ENCODE peak calls at places on chromosomes 16 and 17, in five cellular contexts. N, K, L, W and D are unnamed samples.

GRCh38 chr17:6638046-6638908 is 2.2 kb downstream of the KIAA0753 start:
- DNase-seq in N (no peak), K (no peak), L (no peak), W (no peak), D (no peak)

GRCh38 chr16:397135-397661 is at the start of gene NME4:
- DNase-seq in N (peak), K (no peak), L (no peak), W (peak), D (no peak)

GRCh38 chr17:55284001-55284884 is 19.5 kb downstream of the HLF start:
- DNase-seq in N (no peak), K (no peak), L (no peak), W (no peak), D (no peak)

GRCh38 chr17:79681101-79681621 is 49.6 kb upstream of the ENPP7 start:
- DNase-seq in N (no peak), K (no peak), L (no peak), W (no peak), D (no peak)

GRCh38 chr17:66383353-66383752 is 80.9 kb downstream of the PRKCA start:
- DNase-seq in N (no peak), K (no peak), L (no peak), W (no peak), D (peak)

GRCh38 chr17:17114592-17115225 is 72.5 kb downstream of the MPRIP start:
- DNase-seq in N (no peak), K (no peak), L (no peak), W (no peak), D (no peak)

GRCh38 chr17:44217738-44218343 is 1.6 kb downstream of the UBTF start:
- DNase-seq in N (no peak), K (no peak), L (no peak), W (no peak), D (no peak)

GRCh38 chr17:34892864-34893263 is 68.4 kb downstream of the CCT6B start:
- DNase-seq in N (peak), K (no peak), L (no peak), W (peak), D (no peak)

GRCh38 chr16:72530434-72530833 is 358.5 kb upstream of the PMFBP1 start:
- DNase-seq in N (peak), K (no peak), L (peak), W (no peak), D (no peak)

GRCh38 chr16:25034916-25035315 is 19.7 kb upstream of the ARHGAP17 start:
- DNase-seq in N (no peak), K (no peak), L (no peak), W (no peak), D (no peak)

GRCh38 chr16:80526418-80527061 is 14.3 kb upstream of the DYNLRB2 start:
- DNase-seq in N (peak), K (peak), L (peak), W (peak), D (peak)

GRCh38 chr16:70577256-70577698 is 53.7 kb downstream of the SF3B3 start:
- DNase-seq in N (no peak), K (no peak), L (peak), W (no peak), D (no peak)

GRCh38 chr17:77882481-77883212 is 75.9 kb upstream of the TNRC6C start:
- DNase-seq in N (no peak), K (no peak), L (peak), W (no peak), D (no peak)
- H3K9ac ChIP-seq in N (no peak), K (no peak), L (no peak), W (no peak), D (no peak)

DNA sequence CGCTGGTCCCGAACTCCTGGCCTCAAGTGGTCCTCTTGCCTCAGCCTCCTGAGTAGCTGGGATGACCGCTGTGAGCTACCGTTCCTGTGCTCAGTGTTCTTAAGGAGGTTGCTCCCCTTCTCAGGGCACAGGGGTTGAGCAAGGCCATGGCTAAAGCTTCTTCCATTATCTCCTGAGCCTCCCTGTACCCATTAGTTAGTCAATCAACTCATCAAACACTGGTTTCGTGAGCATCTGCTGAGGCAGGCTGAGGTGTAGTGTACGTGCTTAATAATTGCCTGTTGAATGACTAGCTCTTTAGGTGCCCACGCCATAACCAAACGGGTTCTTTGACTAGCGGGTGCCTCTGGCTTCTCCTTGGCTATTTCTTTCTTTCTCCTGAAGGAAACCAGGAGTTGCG is 11.7 kb downstream of the SGCA start:
- DNase-seq in N (no peak), K (no peak), L (peak), W (no peak), D (no peak)
- H3K9ac ChIP-seq in N (peak), K (peak), L (no peak), W (peak), D (no peak)

DNA sequence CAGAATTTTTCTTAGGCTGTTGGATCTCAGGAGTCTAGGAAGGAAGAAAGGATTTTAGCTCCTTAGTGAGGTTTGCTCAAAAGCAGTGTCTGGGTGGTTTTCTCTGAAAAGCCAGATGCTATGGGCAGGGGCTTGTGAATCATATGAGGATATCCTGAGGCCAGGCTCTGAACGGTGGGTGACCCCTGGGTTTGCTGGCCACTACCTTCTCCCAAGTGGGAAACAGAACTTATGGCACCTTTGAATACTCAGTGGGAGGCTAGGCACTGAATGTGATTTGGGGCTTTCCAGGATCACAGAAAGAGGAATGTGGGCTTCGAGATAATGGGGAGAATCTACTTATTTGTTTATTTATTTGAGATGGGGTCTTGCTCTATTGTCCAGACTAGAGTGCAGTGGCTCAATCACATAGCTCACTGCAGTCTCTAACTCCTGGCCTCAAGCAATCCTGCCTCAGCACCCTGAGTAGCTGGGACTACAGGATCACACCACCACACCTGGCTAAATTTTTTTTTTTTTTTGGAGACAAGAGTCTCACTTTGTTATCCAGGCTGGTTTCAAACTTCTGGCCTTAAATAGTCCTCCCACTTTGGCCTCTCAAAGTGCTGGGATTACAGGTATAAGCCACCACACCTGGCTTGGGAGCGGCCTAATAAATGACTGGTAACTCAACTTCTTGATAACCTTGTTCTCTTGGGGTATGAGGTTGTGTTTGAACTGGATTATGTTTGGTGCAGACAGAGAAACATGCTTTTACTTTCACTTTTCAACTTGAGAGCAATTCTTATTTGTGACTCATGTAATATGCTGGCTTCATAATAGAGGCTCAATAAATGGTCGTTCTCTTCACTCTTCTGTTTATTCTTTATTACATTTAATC is 129.4 kb upstream of the HS3ST2 start:
- DNase-seq in N (no peak), K (no peak), L (no peak), W (no peak), D (no peak)
- H3K9ac ChIP-seq in N (no peak), K (no peak), L (no peak), W (no peak), D (no peak)

GRCh38 chr17:14373587-14374259 is 72.8 kb downstream of the HS3ST3B1 start:
- DNase-seq in N (peak), K (no peak), L (peak), W (no peak), D (no peak)

GRCh38 chr17:14374268-14374667 is 73.4 kb downstream of the HS3ST3B1 start:
- DNase-seq in N (no peak), K (no peak), L (no peak), W (no peak), D (no peak)

DNA sequence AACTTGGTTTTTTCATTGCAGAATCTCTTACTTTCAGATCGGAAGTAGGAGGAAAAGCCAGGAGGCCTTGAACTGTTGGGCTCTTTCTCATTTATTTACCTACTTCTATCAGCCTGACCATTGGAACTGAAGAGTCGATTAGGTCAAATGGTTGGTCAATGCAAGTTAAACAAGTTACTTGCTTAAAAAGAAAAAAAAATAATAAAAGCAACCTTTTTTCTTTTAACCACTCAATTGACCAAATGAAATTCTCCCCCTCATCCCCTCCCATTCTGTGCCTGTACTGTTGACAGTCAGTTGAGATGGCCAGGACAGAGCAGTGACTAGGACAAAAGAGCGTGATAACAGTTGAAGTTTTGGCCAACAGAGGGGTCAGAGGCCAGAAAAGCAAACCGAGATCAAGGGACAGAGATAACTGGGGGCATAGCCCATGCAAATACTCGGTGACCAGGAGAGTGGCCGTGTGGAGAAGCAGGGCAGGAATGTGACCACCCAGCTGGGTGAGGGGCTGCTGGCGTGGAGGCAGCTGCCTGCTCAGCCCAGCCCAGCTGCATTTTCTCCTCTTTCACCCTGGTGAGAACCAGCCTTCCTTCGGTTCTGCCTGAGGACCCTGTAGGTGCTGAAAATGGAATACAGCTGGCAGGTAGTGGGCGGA is 72.2 kb downstream of the HS3ST3B1 start:
- DNase-seq in N (peak), K (no peak), L (no peak), W (peak), D (no peak)
- H3K9ac ChIP-seq in N (no peak), K (no peak), L (no peak), W (no peak), D (no peak)